ENCODE peak calls at places on chromosomes 16 and 17, in five cellular contexts. M is thoracic aorta, O is foreskin fibroblast, C is ovary, J is transverse colon. X is an unnamed sample.
A peak's percentile ranks its signal among the peaks of the same experiment; 100 is the strongest.

GRCh38 chr16:4327782-4328579 is 12.1 kb downstream of the GLIS2 start:
- DNase-seq in M (no peak), O (peak; percentile 93), C (peak; percentile 88), J (peak; percentile 74), X (no peak)

GRCh38 chr16:22664132-22664531 is 149.8 kb upstream of the HS3ST2 start:
- DNase-seq in M (no peak), O (no peak), C (no peak), J (no peak), X (no peak)

GRCh38 chr17:77728022-77728671 is 230.4 kb upstream of the TNRC6C start:
- DNase-seq in M (no peak), O (peak; percentile 64), C (no peak), J (no peak), X (no peak)

GRCh38 chr16:57613514-57613913 is 14.9 kb upstream of the ADGRG1 start:
- DNase-seq in M (no peak), O (no peak), C (no peak), J (no peak), X (no peak)

GRCh38 chr17:46117850-46118696 is 75.2 kb downstream of the KANSL1 start:
- DNase-seq in M (no peak), O (no peak), C (no peak), J (no peak), X (no peak)

GRCh38 chr16:86931410-86931941 is 353.1 kb downstream of the FOXL1 start:
- DNase-seq in M (peak; percentile 14), O (peak; percentile 82), C (no peak), J (no peak), X (peak; percentile 47)

GRCh38 chr16:22195445-22195694 is 10.7 kb upstream of the EEF2K start:
- DNase-seq in M (no peak), O (no peak), C (no peak), J (no peak), X (no peak)

GRCh38 chr17:3049705-3050295 is 13.6 kb downstream of the OR1D5 start:
- DNase-seq in M (no peak), O (no peak), C (no peak), J (no peak), X (no peak)

GRCh38 chr17:29051731-29052130 is 8.8 kb downstream of the PIPOX start:
- DNase-seq in M (no peak), O (no peak), C (no peak), J (no peak), X (no peak)

GRCh38 chr16:1884155-1884760 is 12.3 kb upstream of the MEIOB start:
- DNase-seq in M (no peak), O (peak; percentile 43), C (no peak), J (peak; percentile 63), X (no peak)

GRCh38 chr16:68404736-68405345 is 43.5 kb downstream of the SMPD3 start:
- DNase-seq in M (no peak), O (no peak), C (no peak), J (no peak), X (no peak)

GRCh38 chr17:76053230-76054111 is 18.8 kb downstream of the SRP68 start:
- DNase-seq in M (no peak), O (peak; percentile 71), C (no peak), J (no peak), X (peak; percentile 26)

GRCh38 chr17:19398301-19399181 is 11.6 kb upstream of the MFAP4 start:
- DNase-seq in M (peak; percentile 70), O (peak; percentile 84), C (peak; percentile 58), J (peak; percentile 85), X (peak; percentile 41)

GRCh38 chr16:17831330-17831729 is 360.6 kb upstream of the XYLT1 start:
- DNase-seq in M (no peak), O (peak; percentile 39), C (no peak), J (no peak), X (peak; percentile 46)

GRCh38 chr16:51103590-51103989 is 47.5 kb downstream of the SALL1 start:
- DNase-seq in M (no peak), O (no peak), C (no peak), J (no peak), X (no peak)

GRCh38 chr16:25005445-25006306 is 9.5 kb downstream of the ARHGAP17 start:
- DNase-seq in M (no peak), O (no peak), C (no peak), J (no peak), X (no peak)

GRCh38 chr17:62627219-62627903 is at the start of gene MRC2:
- DNase-seq in M (peak; percentile 48), O (peak; percentile 90), C (peak; percentile 88), J (peak; percentile 35), X (peak; percentile 67)

GRCh38 chr16:87172632-87173031 is 144.6 kb downstream of the C16orf95 start:
- DNase-seq in M (no peak), O (no peak), C (no peak), J (no peak), X (no peak)

GRCh38 chr17:38554430-38555350 is 51.1 kb downstream of the SRCIN1 start:
- DNase-seq in M (no peak), O (no peak), C (no peak), J (no peak), X (no peak)

GRCh38 chr17:63035695-63036094 is 69.7 kb downstream of the TANC2 start:
- DNase-seq in M (no peak), O (no peak), C (no peak), J (no peak), X (no peak)

GRCh38 chr17:40795019-40795667 is 4.6 kb downstream of the KRT28 start:
- DNase-seq in M (no peak), O (no peak), C (no peak), J (no peak), X (no peak)

GRCh38 chr16:18833707-18834505 is 32.6 kb upstream of the ARL6IP1 start:
- DNase-seq in M (no peak), O (no peak), C (no peak), J (no peak), X (no peak)

GRCh38 chr17:7218774-7219173 is 862 bp downstream of the DLG4 start:
- DNase-seq in M (no peak), O (no peak), C (peak; percentile 33), J (no peak), X (no peak)
- H3K4me3 ChIP-seq in M (no peak overlapping the region), O (no peak overlapping the region), C (no peak overlapping the region), J (no peak overlapping the region), X (no peak overlapping the region)

GRCh38 chr16:3187798-3188674 is at the start of gene OR1F1:
- DNase-seq in M (no peak), O (peak; percentile 84), C (no peak), J (no peak), X (no peak)
- H3K4me3 ChIP-seq in M (peak within 1 kb of the TSS; percentile 45), O (peak within 1 kb of the TSS; percentile 48), C (no peak within 1 kb of the TSS), J (peak within 1 kb of the TSS; percentile 2), X (peak within 1 kb of the TSS; percentile 60)

GRCh38 chr16:62450291-62450690 is 414.1 kb upstream of the CDH8 start:
- DNase-seq in M (no peak), O (no peak), C (no peak), J (no peak), X (no peak)
- H3K4me3 ChIP-seq in M (no peak overlapping the region), O (no peak overlapping the region), C (no peak overlapping the region), J (no peak overlapping the region), X (no peak overlapping the region)

DNA sequence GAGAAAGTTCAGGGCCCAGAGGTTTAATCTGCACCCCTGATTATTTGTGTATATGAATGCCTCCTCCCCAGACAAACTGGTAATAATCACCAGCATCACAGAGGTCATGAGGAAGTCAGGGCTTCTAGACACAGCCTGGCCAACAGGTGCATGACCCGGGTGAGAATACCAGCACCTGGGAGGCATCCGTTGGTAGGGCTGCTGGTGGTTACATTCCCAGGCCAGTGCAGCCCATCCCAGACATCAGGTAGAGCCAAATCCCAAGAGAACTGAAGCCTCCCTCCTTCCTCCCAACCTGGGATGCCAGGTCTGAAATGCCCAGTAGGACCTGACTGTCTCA is 7.2 kb downstream of the TBX2 start:
- DNase-seq in M (no peak), O (no peak), C (peak; percentile 6), J (no peak), X (no peak)
- H3K4me3 ChIP-seq in M (no peak overlapping the region), O (no peak overlapping the region), C (no peak overlapping the region), J (no peak overlapping the region), X (no peak overlapping the region)

DNA sequence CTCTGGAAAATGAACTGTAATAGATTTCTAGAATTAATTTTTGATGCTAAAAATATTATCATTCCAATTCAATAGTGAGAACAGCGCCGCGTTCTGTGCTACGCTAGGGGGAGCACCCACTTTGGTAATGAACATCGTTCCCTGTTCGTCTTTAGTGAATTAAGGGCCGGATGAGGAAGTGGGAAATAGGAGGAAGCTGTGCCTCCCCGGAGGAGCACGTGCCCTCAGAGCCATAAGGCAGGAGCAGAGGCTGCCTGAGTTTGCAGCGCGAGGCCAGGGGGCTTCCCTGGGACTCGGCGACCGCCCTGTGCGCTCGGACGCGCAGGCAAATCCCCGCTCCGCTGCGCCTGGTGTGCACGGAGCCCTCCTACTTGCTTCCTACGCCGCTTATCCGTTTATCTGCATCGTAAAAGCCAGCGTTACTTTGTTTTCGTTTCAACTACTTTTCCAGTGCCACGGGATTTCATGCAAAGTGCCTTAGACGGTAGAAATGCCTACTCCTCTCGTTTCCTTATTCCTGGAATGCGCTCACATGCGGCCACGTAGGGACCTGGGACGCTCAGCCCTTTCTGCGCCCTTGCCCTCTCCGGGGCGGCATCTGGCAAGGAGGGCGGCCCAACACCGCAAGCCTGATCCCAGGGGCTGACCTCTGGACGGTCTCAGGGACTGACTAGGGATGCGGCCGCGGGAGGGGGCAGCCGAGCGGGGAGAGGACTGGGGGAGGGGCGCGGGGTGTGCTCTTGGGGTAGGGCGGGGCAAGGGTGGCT is 76.4 kb downstream of the KCNJ12 start:
- DNase-seq in M (no peak), O (peak; percentile 84), C (no peak), J (peak; percentile 17), X (peak; percentile 26)
- H3K4me3 ChIP-seq in M (peak overlapping the region; percentile 73), O (peak overlapping the region; percentile 33), C (no peak overlapping the region), J (peak overlapping the region; percentile 19), X (peak overlapping the region; percentile 37)

DNA sequence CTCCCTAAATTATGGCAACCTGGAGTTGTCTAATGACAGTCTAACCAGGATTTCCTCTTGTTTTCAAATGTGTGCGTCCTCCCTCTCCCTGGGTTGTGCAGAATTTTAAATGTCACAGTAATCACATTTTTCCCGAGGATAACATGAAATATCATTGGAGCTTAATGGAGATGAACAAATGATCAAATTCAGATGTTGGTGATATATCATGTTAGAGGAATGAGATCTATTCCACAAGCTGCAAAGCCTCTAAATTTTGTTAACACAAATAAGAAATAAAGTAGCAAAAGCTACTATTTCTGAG is 86.9 kb upstream of the HLF start:
- DNase-seq in M (no peak), O (peak; percentile 46), C (no peak), J (no peak), X (no peak)
- H3K4me3 ChIP-seq in M (no peak overlapping the region), O (no peak overlapping the region), C (no peak overlapping the region), J (no peak overlapping the region), X (no peak overlapping the region)

DNA sequence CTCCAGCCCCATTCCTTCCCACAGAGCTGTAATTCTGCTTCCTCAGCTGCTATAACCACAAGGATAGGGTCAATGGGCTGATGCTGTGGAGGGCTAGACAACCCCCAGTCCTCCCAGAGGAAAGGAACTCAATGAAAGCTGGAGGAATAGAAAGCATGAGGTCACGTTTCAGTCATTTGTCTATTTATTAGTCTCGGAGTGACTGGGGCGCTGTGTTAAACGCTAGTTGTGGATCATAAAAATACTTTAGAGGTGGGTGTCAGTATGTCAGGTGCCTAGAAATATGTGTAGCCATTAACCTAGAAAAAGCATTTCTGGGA is 791 bp upstream of the CCL3L1 start:
- DNase-seq in M (no peak), O (no peak), C (no peak), J (no peak), X (no peak)
- H3K4me3 ChIP-seq in M (no peak overlapping the region), O (no peak overlapping the region), C (no peak overlapping the region), J (no peak overlapping the region), X (no peak overlapping the region)

DNA sequence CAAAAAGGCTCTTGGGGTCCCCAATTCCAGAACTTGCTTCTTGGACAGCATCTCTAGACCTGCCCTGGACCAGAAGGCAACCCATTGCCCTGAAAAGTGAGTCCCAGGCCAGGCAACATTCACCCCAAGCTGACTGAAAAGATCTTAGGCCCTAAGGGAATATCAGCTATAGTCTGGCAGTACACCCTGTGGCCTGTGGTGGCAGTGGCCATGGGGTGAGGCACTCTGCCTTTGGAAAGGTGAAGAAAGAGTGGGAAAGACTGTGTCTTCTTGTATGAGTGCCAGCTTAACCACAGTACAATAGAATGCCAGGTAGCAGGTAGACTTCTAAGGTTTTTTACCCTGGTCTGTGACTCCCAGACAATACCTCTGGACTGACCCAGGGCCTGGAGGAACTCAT is 564.5 kb downstream of the CDH8 start:
- DNase-seq in M (no peak), O (no peak), C (no peak), J (no peak), X (no peak)
- H3K4me3 ChIP-seq in M (no peak overlapping the region), O (no peak overlapping the region), C (no peak overlapping the region), J (no peak overlapping the region), X (no peak overlapping the region)

X was measured in skeletal muscle cell.